ENCODE peak calls at places on chromosomes 11 and 22, in seven cellular contexts. Z is upper lobe of right lung; Y is cardiac muscle cell; N is stimulated activated CD8-positive, alpha-beta memory T cell treated with anti-CD3 and anti-CD28 coated beads, Interleukin-12 subunit alpha, Interleukin-12 subunit beta, amount 100 ng/mL, for 4 hours; O is EL; E is fibroblast of gingiva; C is astrocyte of the spinal cord. V is an unnamed sample.

GRCh38 chr11:17287058-17287457 is 10.5 kb downstream of the NUCB2 start:
- DNase-seq in C (no peak), Y (no peak), Z (no peak), E (no peak), O (no peak), N (no peak), V (no peak)

GRCh38 chr11:71446150-71446549 is 2.0 kb downstream of the DHCR7 start:
- DNase-seq in O (no peak), N (no peak), C (no peak), E (no peak), Z (no peak), Y (no peak), V (no peak)

GRCh38 chr11:120335928-120336640 is at the start of gene ARHGEF12:
- DNase-seq in E (peak), N (peak), Y (peak), C (peak), Z (peak), O (peak), V (peak)

GRCh38 chr22:29152045-29152380 is 53.7 kb upstream of the EMID1 start:
- DNase-seq in E (no peak), Z (peak), C (no peak), N (no peak), Y (no peak), O (no peak), V (no peak)

GRCh38 chr22:22109693-22110466 is 127.3 kb upstream of the TOP3B start:
- DNase-seq in Y (no peak), Z (no peak), N (no peak), C (no peak), E (no peak), O (no peak), V (no peak)

GRCh38 chr11:78081583-78081982 is 1.9 kb upstream of the NDUFC2 start:
- DNase-seq in Y (no peak), N (no peak), Z (no peak), O (no peak), C (no peak), E (no peak), V (no peak)

GRCh38 chr11:1733009-1733715 is 17.2 kb downstream of the IFITM10 start:
- DNase-seq in N (no peak), E (no peak), Y (no peak), O (no peak), Z (no peak), C (no peak), V (no peak)

GRCh38 chr11:17770048-17770652 is 35.6 kb downstream of the KCNC1 start:
- DNase-seq in Y (no peak), O (no peak), E (no peak), C (no peak), Z (peak), N (no peak), V (peak)

GRCh38 chr22:39278040-39278439 is 33.3 kb upstream of the PDGFB start:
- DNase-seq in O (peak), E (peak), Z (no peak), Y (peak), C (no peak), N (no peak), V (no peak)

GRCh38 chr11:3134218-3134621 is 30.9 kb downstream of the OSBPL5 start:
- DNase-seq in O (no peak), Z (peak), N (no peak), C (no peak), Y (no peak), E (no peak), V (no peak)

GRCh38 chr22:33542722-33543121 is 377.6 kb downstream of the LARGE1 start:
- DNase-seq in O (no peak), Z (no peak), N (no peak), Y (no peak), C (no peak), E (no peak), V (no peak)

GRCh38 chr11:128572965-128573364 is 14.4 kb downstream of the ETS1 start:
- DNase-seq in C (no peak), E (no peak), N (no peak), Z (no peak), Y (no peak), O (no peak), V (no peak)

GRCh38 chr22:22751043-22751603 is 106.7 kb downstream of the GGTLC2 start:
- DNase-seq in Z (no peak), Y (no peak), N (no peak), O (no peak), C (no peak), E (no peak), V (no peak)

GRCh38 chr11:87368876-87369480 is 331.2 kb downstream of the TMEM135 start:
- DNase-seq in E (no peak), C (no peak), O (peak), N (no peak), Y (peak), Z (no peak), V (no peak)

GRCh38 chr11:123434262-123434661 is 4.2 kb downstream of the GRAMD1B start:
- DNase-seq in O (peak), N (no peak), C (peak), Y (no peak), Z (no peak), E (no peak), V (no peak)

GRCh38 chr11:132456735-132457328 is 1075.5 kb downstream of the OPCML start:
- DNase-seq in Z (no peak), N (no peak), C (no peak), O (no peak), E (no peak), Y (no peak), V (no peak)

GRCh38 chr22:22812031-22812905 is 75.3 kb upstream of the IGLL5 start:
- DNase-seq in Z (no peak), C (no peak), O (no peak), E (no peak), Y (no peak), N (no peak), V (no peak)

GRCh38 chr22:36330655-36331305 is 57.0 kb downstream of the MYH9 start:
- DNase-seq in E (peak), C (peak), Y (peak), O (peak), N (no peak), Z (no peak), V (peak)

GRCh38 chr11:121864660-121865059 is 251.4 kb downstream of the BLID start:
- DNase-seq in C (no peak), O (no peak), Y (no peak), Z (no peak), N (no peak), E (no peak), V (no peak)

GRCh38 chr11:41281131-41281742 is 178.2 kb downstream of the LRRC4C start:
- DNase-seq in E (no peak), O (no peak), N (no peak), Z (no peak), C (peak), Y (no peak), V (no peak)

GRCh38 chr11:88384004-88384677 is 46.6 kb upstream of the CTSC start:
- DNase-seq in Y (peak), C (peak), E (no peak), Z (no peak), O (peak), N (no peak), V (no peak)

GRCh38 chr11:44036811-44037657 is 10.7 kb upstream of the ACCSL start:
- DNase-seq in C (peak), N (no peak), Z (peak), E (peak), O (peak), Y (peak), V (peak)

GRCh38 chr11:85762226-85762625 is 48.7 kb downstream of the SYTL2 start:
- DNase-seq in N (no peak), Y (no peak), Z (no peak), O (no peak), E (no peak), C (no peak), V (no peak)

GRCh38 chr11:86244063-86244521 is 461 bp upstream of the EED start:
- DNase-seq in O (peak), Z (peak), N (peak), C (no peak), E (peak), Y (no peak), V (peak)

GRCh38 chr11:81476345-81476744 is 1257.3 kb downstream of the FAM181B start:
- DNase-seq in Y (no peak), E (no peak), Z (no peak), N (no peak), C (no peak), O (no peak), V (no peak)

GRCh38 chr11:13375798-13376197 is 87.2 kb downstream of the BTBD10 start:
- DNase-seq in N (no peak), O (no peak), C (no peak), Y (peak), E (no peak), Z (no peak), V (no peak)

GRCh38 chr22:45896153-45896951 is 80.6 kb downstream of the WNT7B start:
- DNase-seq in C (no peak), Y (no peak), N (no peak), O (no peak), E (no peak), Z (peak), V (no peak)

GRCh38 chr11:25612806-25613205 is 719.1 kb upstream of the ANO3 start:
- DNase-seq in C (no peak), Y (no peak), O (no peak), Z (no peak), E (no peak), N (no peak), V (no peak)

GRCh38 chr11:108037211-108037610 is 28.5 kb downstream of the CUL5 start:
- DNase-seq in C (no peak), Y (no peak), O (no peak), E (peak), Z (no peak), N (no peak), V (no peak)

V was measured in HL-60.